ENCODE peak calls at places on chromosomes 2 and 18, in six cellular contexts. T is trophoblast cell, U is neuronal stem cell, Q is mesendoderm, L is H1, J is IMR-90. B is an unnamed sample. For H3K4me1, the result is how much of the 10 kb centered on the place peaks cover.

GRCh38 chr18:62933261-62933887 is 218.0 kb downstream of the PHLPP1 start:
- DNase-seq in T (no peak), U (no peak), Q (no peak), L (no peak), J (no peak), B (no peak)

GRCh38 chr2:135144343-135144742 is 92.3 kb downstream of the RAB3GAP1 start:
- DNase-seq in T (peak), U (no peak), Q (no peak), L (no peak), J (no peak), B (no peak)

GRCh38 chr2:210169871-210170441 is 1.3 kb downstream of the KANSL1L start:
- DNase-seq in T (peak), U (no peak), Q (no peak), L (no peak), J (peak), B (no peak)

GRCh38 chr2:221203846-221204245 is 368.3 kb downstream of the EPHA4 start:
- DNase-seq in T (no peak), U (no peak), Q (no peak), L (no peak), J (no peak), B (no peak)

GRCh38 chr2:150292807-150293206 is 194.7 kb downstream of the RND3 start:
- DNase-seq in T (no peak), U (no peak), Q (no peak), L (no peak), J (peak), B (no peak)

GRCh38 chr18:13893418-13893760 is 21.9 kb downstream of the MC2R start:
- DNase-seq in T (no peak), U (no peak), Q (no peak), L (no peak), J (no peak), B (no peak)

GRCh38 chr2:199602896-199603482 is 145.2 kb upstream of the SATB2 start:
- DNase-seq in T (no peak), U (no peak), Q (no peak), L (no peak), J (no peak), B (no peak)

GRCh38 chr2:98086491-98087446 is at the start of gene VWA3B:
- DNase-seq in T (peak), U (peak), Q (peak), L (peak), J (no peak), B (peak)

GRCh38 chr18:58225101-58225500 is 181.1 kb downstream of the NEDD4L start:
- DNase-seq in T (peak), U (no peak), Q (no peak), L (no peak), J (no peak), B (no peak)

GRCh38 chr18:12333650-12334279 is 25.7 kb downstream of the TUBB6 start:
- DNase-seq in T (peak), U (no peak), Q (no peak), L (no peak), J (no peak), B (no peak)

GRCh38 chr2:10159486-10160160 is 37.1 kb downstream of the RRM2 start:
- DNase-seq in T (no peak), U (no peak), Q (no peak), L (no peak), J (no peak), B (no peak)

GRCh38 chr2:74845217-74845751 is 11.4 kb downstream of the HK2 start:
- DNase-seq in T (peak), U (no peak), Q (peak), L (no peak), J (peak), B (peak)

GRCh38 chr2:238897911-238898311 is 50.0 kb downstream of the TWIST2 start:
- DNase-seq in T (peak), U (no peak), Q (no peak), L (no peak), J (no peak), B (no peak)

GRCh38 chr18:49548266-49548665 is 13.6 kb upstream of the LIPG start:
- DNase-seq in T (peak), U (no peak), Q (no peak), L (no peak), J (peak), B (no peak)

GRCh38 chr18:74083071-74083954 is 64.3 kb downstream of the FBXO15 start:
- DNase-seq in T (no peak), U (no peak), Q (no peak), L (no peak), J (no peak), B (no peak)

GRCh38 chr2:126963390-126963789 is 64.7 kb downstream of the TEX51 start:
- DNase-seq in T (no peak), U (no peak), Q (no peak), L (no peak), J (no peak), B (no peak)

GRCh38 chr2:88628569-88628939 is 1.3 kb upstream of the EIF2AK3 start:
- DNase-seq in T (peak), U (no peak), Q (no peak), L (no peak), J (no peak), B (no peak)

GRCh38 chr2:323035-323434 is 35.1 kb upstream of the ALKAL2 start:
- DNase-seq in T (no peak), U (no peak), Q (no peak), L (no peak), J (no peak), B (no peak)

GRCh38 chr2:42762823-42763804 is 821 bp downstream of the OXER1 start:
- DNase-seq in T (no peak), U (no peak), Q (no peak), L (no peak), J (no peak), B (no peak)

GRCh38 chr2:16773080-16773713 is 107.6 kb upstream of the CYRIA start:
- DNase-seq in T (peak), U (peak), Q (peak), L (no peak), J (peak), B (peak)

GRCh38 chr2:54386585-54386984 is 69.5 kb upstream of the SPTBN1 start:
- DNase-seq in T (no peak), U (no peak), Q (no peak), L (no peak), J (no peak), B (no peak)

GRCh38 chr18:37403100-37403781 is 162.4 kb downstream of the CELF4 start:
- DNase-seq in T (peak), U (no peak), Q (peak), L (no peak), J (peak), B (no peak)

GRCh38 chr2:149572102-149572953 is 15.2 kb downstream of the MMADHC start:
- DNase-seq in T (no peak), U (no peak), Q (no peak), L (no peak), J (no peak), B (no peak)

GRCh38 chr2:6510547-6510946 is 355.2 kb downstream of the CMPK2 start:
- DNase-seq in T (no peak), U (no peak), Q (no peak), L (no peak), J (no peak), B (no peak)

GRCh38 chr2:53021285-53021684 is 746.3 kb upstream of the CHAC2 start:
- DNase-seq in T (no peak), U (no peak), Q (no peak), L (no peak), J (peak), B (no peak)

GRCh38 chr2:31136732-31137131 is 1.5 kb downstream of the GALNT14 start:
- DNase-seq in T (no peak), U (no peak), Q (no peak), L (no peak), J (no peak), B (no peak)

GRCh38 chr2:70049261-70049660 is 38.0 kb upstream of the PCBP1 start:
- DNase-seq in T (no peak), U (no peak), Q (no peak), L (no peak), J (no peak), B (no peak)

GRCh38 chr18:44568986-44569385 is 111.7 kb upstream of the SETBP1 start:
- DNase-seq in T (peak), U (no peak), Q (peak), L (no peak), J (no peak), B (no peak)

GRCh38 chr2:207473203-207473865 is 56.4 kb upstream of the CREB1 start:
- DNase-seq in T (peak), U (peak), Q (peak), L (peak), J (peak), B (peak)

GRCh38 chr2:144515694-144516416 is 4.1 kb downstream of the ZEB2 start:
- DNase-seq in T (no peak), U (no peak), Q (no peak), L (no peak), J (no peak), B (no peak)

GRCh38 chr2:144516417-144516980 is 3.4 kb downstream of the ZEB2 start:
- DNase-seq in T (no peak), U (no peak), Q (no peak), L (no peak), J (no peak), B (no peak)

GRCh38 chr2:144515425-144515693 is 4.6 kb downstream of the ZEB2 start:
- DNase-seq in T (no peak), U (no peak), Q (no peak), L (no peak), J (peak), B (no peak)

GRCh38 chr2:144513388-144514100 is 6.4 kb downstream of the ZEB2 start:
- DNase-seq in T (peak), U (no peak), Q (peak), L (no peak), J (peak), B (no peak)

DNA sequence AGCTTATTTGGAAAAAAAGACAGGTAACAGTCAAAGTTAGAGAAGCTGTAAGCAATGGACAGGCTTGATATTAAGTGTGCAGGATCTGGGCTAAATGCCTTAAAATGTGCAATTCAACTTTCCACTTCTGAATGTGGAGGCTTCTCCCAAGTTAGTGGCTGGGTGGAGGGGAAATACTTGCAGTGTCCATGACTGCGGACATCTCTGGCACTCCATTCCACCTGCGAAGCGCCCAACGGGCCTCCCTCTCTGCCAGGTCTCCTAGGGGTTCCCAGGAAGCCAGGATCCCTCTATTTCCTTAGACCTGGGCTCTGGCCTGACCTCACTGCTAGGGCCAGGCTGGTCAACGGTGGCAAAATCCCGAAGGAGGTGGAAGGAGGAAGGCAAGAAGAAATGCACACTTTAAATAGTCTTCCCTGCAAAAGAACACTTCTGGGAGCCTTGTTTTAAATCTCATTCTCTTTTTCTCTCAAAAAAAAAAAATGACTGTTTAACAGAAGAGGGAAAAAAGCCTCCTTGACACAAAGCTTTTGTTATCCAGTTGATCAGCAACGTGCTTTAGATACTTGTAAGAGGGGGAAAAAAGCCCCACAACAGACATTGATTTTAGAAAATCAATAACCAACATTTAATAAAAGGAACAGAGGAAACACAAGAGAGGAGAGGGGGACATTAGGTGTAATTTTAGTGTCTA is 5.0 kb downstream of the ZEB2 start:
- DNase-seq in T (no peak), U (no peak), Q (no peak), L (no peak), J (no peak), B (no peak)
- H3K4me1 ChIP-seq in T (under half), U (under half), Q (under half), L (under half), J (under half), B (under half)

GRCh38 chr2:28691774-28692281 is 59.8 kb upstream of the PPP1CB start:
- DNase-seq in T (peak), U (peak), Q (peak), L (no peak), J (peak), B (peak)

GRCh38 chr2:28694364-28694763 is 57.3 kb upstream of the PPP1CB start:
- DNase-seq in T (peak), U (no peak), Q (no peak), L (no peak), J (no peak), B (no peak)

GRCh38 chr2:28692411-28692810 is 59.2 kb upstream of the PPP1CB start:
- DNase-seq in T (peak), U (no peak), Q (no peak), L (no peak), J (no peak), B (no peak)

GRCh38 chr2:28695245-28695647 is 56.4 kb upstream of the PPP1CB start:
- DNase-seq in T (no peak), U (no peak), Q (peak), L (no peak), J (no peak), B (no peak)

GRCh38 chr2:28693223-28693622 is 58.4 kb upstream of the PPP1CB start:
- DNase-seq in T (no peak), U (no peak), Q (no peak), L (no peak), J (no peak), B (no peak)
- H3K18ac ChIP-seq in T (no peak), U (no peak), Q (no peak), L (no peak), J (no peak), B (no peak)

GRCh38 chr2:25314514-25315315 is 27.0 kb downstream of the DNMT3A start:
- DNase-seq in T (no peak), U (peak), Q (peak), L (peak), J (peak), B (peak)
- H3K4ac ChIP-seq in T (peak), U (peak), Q (peak), L (peak), J (no peak), B (no peak)

GRCh38 chr2:203719456-203719855 is 13.0 kb downstream of the CD28 start:
- DNase-seq in T (no peak), U (no peak), Q (no peak), L (no peak), J (no peak), B (no peak)
- H3K4me1 ChIP-seq in T (under half), U (under half), Q (under half), L (under half), J (under half), B (under half)

GRCh38 chr2:100009743-100010142 is 132.6 kb downstream of the AFF3 start:
- DNase-seq in T (no peak), U (no peak), Q (no peak), L (no peak), J (no peak), B (no peak)
- H3K18ac ChIP-seq in T (no peak), U (peak), Q (no peak), L (no peak), J (peak), B (no peak)

GRCh38 chr2:39511219-39511785 is 74.2 kb upstream of the MAP4K3 start:
- DNase-seq in T (no peak), U (no peak), Q (no peak), L (no peak), J (no peak), B (no peak)
- H3K4ac ChIP-seq in T (peak), U (no peak), Q (no peak), L (no peak), J (peak), B (no peak)

B was measured in H9.